ENCODE peak calls at places on chromosomes 11 and 22, in ten cellular contexts. P, Z, D, I, O, A, N, C, Q and Y are unnamed samples.

GRCh38 chr11:46914363-46914762 is 4.0 kb downstream of the LRP4 start:
- DNase-seq in A (peak), D (no peak), O (no peak), Z (no peak), P (no peak), N (no peak), I (peak), C (no peak), Q (no peak), Y (no peak)

GRCh38 chr11:105862736-105863367 is 159.2 kb downstream of the MSANTD4 start:
- DNase-seq in I (peak), C (no peak), Z (peak), P (peak), A (no peak), N (no peak), D (no peak), Q (no peak), O (no peak), Y (no peak)

GRCh38 chr11:3135491-3136440 is 29.3 kb downstream of the OSBPL5 start:
- DNase-seq in C (peak), Q (peak), I (peak), O (peak), A (no peak), P (no peak), Z (no peak), N (no peak), D (no peak), Y (peak)

GRCh38 chr11:85827768-85828639 is 17.1 kb upstream of the SYTL2 start:
- DNase-seq in P (peak), Q (no peak), I (no peak), O (no peak), A (no peak), D (no peak), C (no peak), Z (peak), N (no peak), Y (no peak)

GRCh38 chr11:123543796-123544195 is 110.6 kb downstream of the SCN3B start:
- DNase-seq in O (no peak), I (no peak), D (no peak), Z (peak), Q (no peak), P (peak), N (no peak), A (peak), C (no peak), Y (no peak)

GRCh38 chr11:48087974-48088681 is 107.8 kb downstream of the PTPRJ start:
- DNase-seq in I (no peak), P (no peak), A (peak), Z (no peak), O (no peak), D (peak), Q (peak), C (peak), N (no peak), Y (no peak)

GRCh38 chr11:129946965-129947364 is 51.6 kb upstream of the NFRKB start:
- DNase-seq in P (no peak), O (no peak), Q (no peak), A (no peak), Z (no peak), N (no peak), I (no peak), D (no peak), C (no peak), Y (no peak)

GRCh38 chr11:36372101-36372767 is 76.1 kb downstream of the PRR5L start:
- DNase-seq in O (no peak), Z (peak), I (no peak), N (no peak), A (no peak), Q (no peak), D (no peak), P (no peak), C (no peak), Y (no peak)

GRCh38 chr22:37926358-37926757 is 20.3 kb downstream of the MICALL1 start:
- DNase-seq in A (no peak), Z (no peak), I (no peak), D (no peak), N (no peak), O (no peak), P (no peak), C (no peak), Q (no peak), Y (no peak)

GRCh38 chr11:118666331-118666730 is 13.1 kb downstream of the TREH start:
- DNase-seq in C (no peak), Q (no peak), N (no peak), O (peak), I (no peak), P (no peak), Z (no peak), D (no peak), A (no peak), Y (no peak)

GRCh38 chr22:39419911-39420310 is 20.3 kb downstream of the TAB1 start:
- DNase-seq in O (no peak), Z (no peak), N (no peak), P (no peak), I (no peak), A (no peak), D (no peak), Q (peak), C (peak), Y (peak)

GRCh38 chr11:68043029-68043348 is 4.2 kb downstream of the TCIRG1 start:
- DNase-seq in C (no peak), Q (no peak), P (no peak), O (no peak), D (no peak), Z (no peak), N (no peak), A (peak), I (no peak), Y (peak)

GRCh38 chr11:132405728-132406127 is 1035.3 kb downstream of the NTM start:
- DNase-seq in I (peak), N (peak), P (no peak), Z (no peak), Q (no peak), D (no peak), O (no peak), A (no peak), C (no peak), Y (no peak)

GRCh38 chr11:79414644-79415317 is 26.0 kb downstream of the TENM4 start:
- DNase-seq in C (peak), Z (peak), O (no peak), N (no peak), A (peak), D (no peak), P (no peak), I (no peak), Q (no peak), Y (no peak)

GRCh38 chr22:46991666-46992065 is 229.2 kb downstream of the TBC1D22A start:
- DNase-seq in O (no peak), C (peak), Q (no peak), I (no peak), N (no peak), P (no peak), Z (no peak), D (no peak), A (no peak), Y (no peak)

GRCh38 chr22:42863349-42863911 is 6.4 kb upstream of the ARFGAP3 start:
- DNase-seq in Q (no peak), D (no peak), I (no peak), N (no peak), P (peak), Z (peak), A (no peak), O (no peak), C (no peak), Y (no peak)

GRCh38 chr11:72635931-72636330 is 38.3 kb downstream of the PDE2A start:
- DNase-seq in A (no peak), O (no peak), P (no peak), C (no peak), N (no peak), Q (no peak), D (no peak), Z (no peak), I (no peak), Y (no peak)

GRCh38 chr11:35588627-35589026 is 29.6 kb upstream of the FJX1 start:
- DNase-seq in I (no peak), D (no peak), Q (no peak), A (no peak), P (no peak), N (no peak), C (no peak), Z (peak), O (no peak), Y (no peak)

GRCh38 chr11:35166369-35167360 is 27.7 kb downstream of the CD44 start:
- DNase-seq in A (no peak), I (no peak), O (no peak), D (no peak), C (peak), Q (peak), N (no peak), Z (peak), P (peak), Y (no peak)

GRCh38 chr22:26547426-26547825 is 35.2 kb upstream of the TFIP11 start:
- DNase-seq in P (no peak), I (no peak), N (no peak), Z (no peak), C (no peak), O (no peak), Q (no peak), A (no peak), D (no peak), Y (no peak)

GRCh38 chr11:57320719-57321387 is 3.9 kb downstream of the TNKS1BP1 start:
- DNase-seq in D (peak), O (no peak), C (peak), I (no peak), N (no peak), Q (no peak), P (no peak), Z (no peak), A (no peak), Y (no peak)

GRCh38 chr11:27705873-27706820 is 5.9 kb upstream of the BDNF start:
- DNase-seq in I (peak), N (no peak), P (no peak), D (no peak), O (no peak), Z (peak), Q (no peak), A (peak), C (no peak), Y (no peak)

GRCh38 chr11:19246816-19247215 is 6.1 kb upstream of the E2F8 start:
- DNase-seq in P (no peak), Z (no peak), N (no peak), C (no peak), D (no peak), Q (no peak), A (no peak), I (no peak), O (no peak), Y (no peak)

GRCh38 chr11:10026514-10026913 is 267.5 kb downstream of the SBF2 start:
- DNase-seq in D (no peak), Z (peak), O (no peak), N (no peak), A (no peak), P (no peak), I (no peak), C (no peak), Q (no peak), Y (no peak)

GRCh38 chr11:109096266-109096665 is 325.7 kb upstream of the C11orf87 start:
- DNase-seq in C (no peak), D (no peak), N (no peak), O (no peak), P (no peak), Z (no peak), A (no peak), Q (no peak), I (no peak), Y (no peak)

GRCh38 chr22:46036558-46037408 is 59.8 kb upstream of the WNT7B start:
- DNase-seq in Q (no peak), D (peak), O (peak), A (no peak), Z (peak), C (peak), P (peak), N (no peak), I (peak), Y (peak)

GRCh38 chr11:67539588-67539987 is 16.3 kb upstream of the CABP2 start:
- DNase-seq in D (no peak), C (no peak), Q (no peak), A (no peak), P (no peak), Z (no peak), N (no peak), I (no peak), O (no peak), Y (no peak)

GRCh38 chr22:37304595-37305343 is 22.5 kb downstream of the CYTH4 start:
- DNase-seq in Q (no peak), A (peak), P (no peak), D (no peak), I (peak), O (no peak), Z (peak), C (no peak), N (no peak), Y (no peak)

GRCh38 chr22:26502688-26503561 is 9.3 kb downstream of the TFIP11 start:
- DNase-seq in Z (peak), A (peak), C (no peak), D (peak), N (peak), Q (no peak), O (no peak), P (no peak), I (peak), Y (no peak)

GRCh38 chr11:47272706-47273105 is 2.8 kb downstream of the MADD start:
- DNase-seq in I (no peak), P (no peak), D (no peak), Z (peak), C (no peak), Q (no peak), N (no peak), O (no peak), A (peak), Y (no peak)

GRCh38 chr11:35115688-35116030 is 23.3 kb upstream of the CD44 start:
- DNase-seq in Z (no peak), P (no peak), O (no peak), Q (no peak), A (no peak), C (no peak), D (no peak), I (no peak), N (no peak), Y (no peak)

GRCh38 chr22:39170825-39171622 is 18.5 kb upstream of the CBX7 start:
- DNase-seq in Z (peak), C (no peak), A (peak), D (peak), N (peak), O (peak), Q (peak), I (peak), P (peak), Y (peak)

GRCh38 chr11:102683277-102683676 is 22.3 kb downstream of the MMP27 start:
- DNase-seq in Z (no peak), I (peak), A (no peak), D (no peak), N (no peak), Q (no peak), C (no peak), O (no peak), P (peak), Y (no peak)

GRCh38 chr11:12675951-12676711 is 1.9 kb downstream of the TEAD1 start:
- DNase-seq in O (no peak), D (peak), C (no peak), Q (no peak), Z (peak), I (peak), A (no peak), P (no peak), N (no peak), Y (no peak)

GRCh38 chr11:57308426-57309060 is 16.2 kb downstream of the TNKS1BP1 start:
- DNase-seq in C (peak), D (no peak), Q (peak), I (no peak), Z (no peak), A (no peak), P (no peak), O (peak), N (no peak), Y (no peak)

GRCh38 chr11:64743591-64744543 is at the start of gene RASGRP2:
- DNase-seq in C (peak), N (peak), O (peak), A (peak), I (peak), D (peak), Q (peak), Z (peak), P (no peak), Y (no peak)
- TF ChIP-seq CTCF in C (peak), N (peak), O (peak), A (peak), I (peak), D (peak), Q (no peak), Z (peak), P (peak), Y (peak)

GRCh38 chr11:128520886-128521696 is 66.3 kb downstream of the ETS1 start:
- DNase-seq in D (no peak), N (no peak), O (no peak), I (no peak), Z (no peak), C (peak), Q (no peak), A (no peak), P (no peak), Y (no peak)
- TF ChIP-seq CTCF in D (no peak), N (no peak), O (no peak), I (no peak), Z (peak), C (no peak), Q (no peak), A (no peak), P (no peak), Y (peak)

DNA sequence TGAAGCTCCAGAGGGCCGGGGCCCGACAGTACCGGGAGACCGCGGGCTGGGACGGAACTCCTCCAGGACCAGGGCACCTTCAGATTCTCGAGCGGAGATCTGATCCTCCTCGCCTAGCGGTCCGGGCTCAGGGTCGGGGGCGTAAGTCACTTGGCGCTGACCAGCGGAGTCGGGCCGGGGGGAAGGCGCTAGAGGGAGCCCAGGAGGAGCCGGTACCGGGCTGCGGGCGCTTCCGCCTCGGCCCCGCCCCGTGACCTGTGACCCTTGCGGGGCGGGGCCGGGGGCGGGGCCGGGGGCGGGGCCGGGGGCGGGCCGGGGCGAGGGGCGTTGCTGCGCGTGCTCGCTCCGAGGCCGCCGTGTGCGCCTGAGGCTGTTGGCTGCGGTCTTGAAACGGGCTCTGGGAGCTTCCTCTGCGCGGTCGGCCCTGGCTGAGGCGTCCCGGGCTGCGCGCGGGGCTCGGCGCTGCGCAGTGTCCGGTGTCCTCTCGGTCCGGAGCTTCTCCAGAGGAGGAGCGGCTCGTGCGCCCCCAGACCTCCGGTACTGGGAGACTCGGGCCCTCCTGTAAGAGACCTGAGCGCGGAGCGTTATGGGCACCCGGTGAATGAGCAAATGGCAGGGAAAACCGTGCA is at the start of gene ARSA:
- DNase-seq in D (peak), N (peak), O (peak), Q (peak), Z (peak), I (peak), P (no peak), A (peak), C (peak), Y (no peak)
- TF ChIP-seq CTCF in D (no peak), N (peak), O (peak), Q (peak), Z (peak), I (peak), P (peak), A (no peak), C (peak), Y (peak)

DNA sequence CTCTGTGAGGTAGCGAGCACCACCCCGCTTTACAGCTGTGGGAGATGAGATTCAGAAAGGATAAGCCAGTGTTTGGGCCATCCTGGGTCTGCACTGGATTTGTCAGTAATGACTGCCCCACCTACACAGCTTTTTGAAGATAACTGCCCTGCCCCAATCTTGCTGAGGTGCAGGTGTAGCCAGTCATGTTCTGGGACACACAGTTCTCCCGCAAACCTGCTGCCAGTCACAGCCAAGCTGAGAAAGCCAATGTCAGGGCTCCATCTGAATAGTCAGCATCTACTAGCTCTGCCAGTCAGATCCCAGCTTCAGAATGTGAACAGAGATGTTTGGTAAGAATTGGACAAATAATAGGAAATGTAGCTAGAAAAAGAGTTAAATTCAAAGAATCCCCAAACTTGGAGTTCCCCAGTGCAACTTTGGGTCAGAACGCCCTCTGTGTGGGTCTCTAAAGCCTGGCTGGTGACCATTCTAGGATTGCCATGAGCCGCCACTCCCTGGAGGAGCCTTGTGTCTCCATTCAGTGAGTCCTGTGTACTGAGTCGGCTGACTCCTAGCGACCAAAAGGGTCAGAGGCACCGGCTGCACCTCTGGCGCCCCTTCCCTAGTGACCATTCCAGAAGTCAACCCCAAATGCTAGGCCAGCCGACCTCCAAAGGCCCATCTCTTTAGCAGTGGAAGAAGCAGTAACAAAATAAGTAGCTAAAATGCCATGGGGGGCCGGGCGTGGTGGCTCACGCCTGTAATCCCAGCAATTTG is 2.4 kb upstream of the MB start:
- DNase-seq in A (no peak), O (no peak), N (no peak), P (no peak), Z (no peak), I (no peak), D (no peak), C (peak), Q (no peak), Y (no peak)
- TF ChIP-seq CTCF in A (no peak), O (no peak), N (peak), P (no peak), Z (no peak), I (no peak), D (no peak), C (no peak), Q (no peak), Y (no peak)

GRCh38 chr11:121032546-121032945 is 8.6 kb downstream of the TBCEL start:
- DNase-seq in O (no peak), Q (no peak), D (no peak), A (no peak), I (no peak), N (no peak), P (no peak), Z (no peak), C (no peak), Y (no peak)
- TF ChIP-seq CTCF in O (peak), Q (no peak), D (no peak), A (no peak), I (no peak), N (peak), P (peak), Z (no peak), C (peak), Y (no peak)

GRCh38 chr11:96341237-96342130 is 1.5 kb downstream of the MAML2 start:
- DNase-seq in A (peak), Z (peak), O (peak), D (peak), P (no peak), I (peak), Q (peak), C (peak), N (peak), Y (no peak)
- TF ChIP-seq CTCF in A (peak), Z (peak), O (peak), D (peak), P (peak), I (peak), Q (no peak), C (peak), N (peak), Y (peak)